ENCODE peak calls at places on chromosome 2, in nine cellular contexts. S is stimulated activated CD8-positive, alpha-beta memory T cell treated with anti-CD3 and anti-CD28 coated beads, Interleukin-12 subunit alpha, Interleukin-12 subunit beta, amount 100 ng/mL, for 1 hour; R is choroid plexus epithelial cell; F is mammary epithelial cell; W is M059J; N is left lung; T is H54; H is posterior vena cava; B is AG08396. A is an unnamed sample.

GRCh38 chr2:202633470-202633869 is 1.3 kb upstream of the FAM117B start:
- DNase-seq in S (no peak), R (no peak), F (no peak), W (no peak), N (no peak), T (no peak), H (no peak), B (no peak), A (no peak)

GRCh38 chr2:84924173-84925106 is 19.0 kb downstream of the TMSB10 start:
- DNase-seq in S (no peak), R (peak), F (peak), W (peak), N (peak), T (no peak), H (no peak), B (no peak), A (no peak)

GRCh38 chr2:108933691-108934117 is 55.3 kb downstream of the EDAR start:
- DNase-seq in S (no peak), R (no peak), F (peak), W (no peak), N (no peak), T (no peak), H (no peak), B (no peak), A (no peak)

GRCh38 chr2:168801961-168802824 is at the start of gene NOSTRIN:
- DNase-seq in S (no peak), R (peak), F (no peak), W (peak), N (peak), T (no peak), H (no peak), B (peak), A (no peak)

GRCh38 chr2:7430869-7431641 is 513.8 kb downstream of the RNF144A start:
- DNase-seq in S (no peak), R (no peak), F (peak), W (no peak), N (peak), T (no peak), H (peak), B (no peak), A (no peak)

GRCh38 chr2:226414313-226414712 is 385.3 kb downstream of the IRS1 start:
- DNase-seq in S (no peak), R (no peak), F (no peak), W (no peak), N (no peak), T (no peak), H (no peak), B (no peak), A (no peak)

GRCh38 chr2:126930970-126931590 is 32.4 kb downstream of the TEX51 start:
- DNase-seq in S (no peak), R (no peak), F (no peak), W (no peak), N (no peak), T (no peak), H (no peak), B (no peak), A (no peak)

GRCh38 chr2:109009920-109010610 is 21.0 kb upstream of the EDAR start:
- DNase-seq in S (no peak), R (peak), F (no peak), W (peak), N (no peak), T (no peak), H (no peak), B (no peak), A (no peak)

GRCh38 chr2:25341753-25342371 is at the start of gene DNMT3A:
- DNase-seq in S (peak), R (peak), F (peak), W (peak), N (peak), T (peak), H (peak), B (peak), A (no peak)

GRCh38 chr2:110931648-110932047 is 189.1 kb upstream of the BCL2L11 start:
- DNase-seq in S (no peak), R (peak), F (peak), W (no peak), N (no peak), T (no peak), H (no peak), B (no peak), A (no peak)

GRCh38 chr2:131413148-131413747 is 49.3 kb upstream of the RAB6D start:
- DNase-seq in S (no peak), R (peak), F (peak), W (peak), N (no peak), T (peak), H (no peak), B (peak), A (peak)

GRCh38 chr2:238921681-238922319 is 73.9 kb downstream of the TWIST2 start:
- DNase-seq in S (no peak), R (no peak), F (no peak), W (no peak), N (peak), T (no peak), H (peak), B (no peak), A (no peak)

GRCh38 chr2:8573942-8574195 is 108.0 kb upstream of the ID2 start:
- DNase-seq in S (no peak), R (no peak), F (no peak), W (no peak), N (no peak), T (no peak), H (no peak), B (no peak), A (peak)